ENCODE peak calls at places on chromosomes 7 and 10, in five cellular contexts. One of them, this sample, is unnamed.

GRCh38 chr10:103458720-103459119 is at the start of gene CALHM1:
- DNase-seq in stimulated activated naive CD4-positive, alpha-beta T cell: no peak
- DNase-seq in fibroblast of the conjunctiva: no peak
- DNase-seq in activated CD4-positive, alpha-beta T cell treated with anti-CD3 and anti-CD28 coated beads, Interleukin-2, amount 50 U/mL, for 24 hours: no peak
- DNase-seq in ureter: no peak
- DNase-seq in this sample: no peak

GRCh38 chr10:117509573-117509972 is 33.0 kb upstream of the EMX2 start:
- DNase-seq in stimulated activated naive CD4-positive, alpha-beta T cell: no peak
- DNase-seq in fibroblast of the conjunctiva: no peak
- DNase-seq in activated CD4-positive, alpha-beta T cell treated with anti-CD3 and anti-CD28 coated beads, Interleukin-2, amount 50 U/mL, for 24 hours: no peak
- DNase-seq in ureter: no peak
- DNase-seq in this sample: no peak

GRCh38 chr7:5417106-5418071 is 6.2 kb downstream of the TNRC18 start:
- DNase-seq in stimulated activated naive CD4-positive, alpha-beta T cell: no peak
- DNase-seq in fibroblast of the conjunctiva: no peak
- DNase-seq in activated CD4-positive, alpha-beta T cell treated with anti-CD3 and anti-CD28 coated beads, Interleukin-2, amount 50 U/mL, for 24 hours: no peak
- DNase-seq in ureter: no peak
- DNase-seq in this sample: no peak

GRCh38 chr7:47577351-47577919 is 4.5 kb downstream of the TNS3 start:
- DNase-seq in stimulated activated naive CD4-positive, alpha-beta T cell: no peak
- DNase-seq in fibroblast of the conjunctiva: no peak
- DNase-seq in activated CD4-positive, alpha-beta T cell treated with anti-CD3 and anti-CD28 coated beads, Interleukin-2, amount 50 U/mL, for 24 hours: no peak
- DNase-seq in ureter: no peak
- DNase-seq in this sample: no peak

GRCh38 chr7:100489824-100490223 is 6.1 kb downstream of the NYAP1 start:
- DNase-seq in stimulated activated naive CD4-positive, alpha-beta T cell: peak
- DNase-seq in fibroblast of the conjunctiva: peak
- DNase-seq in activated CD4-positive, alpha-beta T cell treated with anti-CD3 and anti-CD28 coated beads, Interleukin-2, amount 50 U/mL, for 24 hours: no peak
- DNase-seq in ureter: no peak
- DNase-seq in this sample: peak

GRCh38 chr10:116385994-116386809 is 41.4 kb upstream of the PNLIPRP3 start:
- DNase-seq in stimulated activated naive CD4-positive, alpha-beta T cell: peak
- DNase-seq in fibroblast of the conjunctiva: peak
- DNase-seq in activated CD4-positive, alpha-beta T cell treated with anti-CD3 and anti-CD28 coated beads, Interleukin-2, amount 50 U/mL, for 24 hours: no peak
- DNase-seq in ureter: no peak
- DNase-seq in this sample: peak

GRCh38 chr10:94314913-94315545 is 47.7 kb downstream of the NOC3L start:
- DNase-seq in stimulated activated naive CD4-positive, alpha-beta T cell: no peak
- DNase-seq in fibroblast of the conjunctiva: peak
- DNase-seq in activated CD4-positive, alpha-beta T cell treated with anti-CD3 and anti-CD28 coated beads, Interleukin-2, amount 50 U/mL, for 24 hours: no peak
- DNase-seq in ureter: no peak
- DNase-seq in this sample: no peak

GRCh38 chr10:61284222-61284890 is 168.8 kb downstream of the TMEM26 start:
- DNase-seq in stimulated activated naive CD4-positive, alpha-beta T cell: peak
- DNase-seq in fibroblast of the conjunctiva: peak
- DNase-seq in activated CD4-positive, alpha-beta T cell treated with anti-CD3 and anti-CD28 coated beads, Interleukin-2, amount 50 U/mL, for 24 hours: peak
- DNase-seq in ureter: no peak
- DNase-seq in this sample: peak

This sample was measured in HFF-Myc.